ENCODE peak calls at places on chromosome 16, in eight cellular contexts. I is heart left ventricle, U is uterus, P is ovary, T is adrenal gland, E is tibial nerve, W is Peyer's patch, R is HCT116. Y is an unnamed sample.

GRCh38 chr16:47627056-47627455 is 165.9 kb downstream of the PHKB start:
- DNase-seq in I (no peak), U (no peak), P (no peak), T (no peak), E (no peak), W (no peak), R (no peak), Y (no peak)

GRCh38 chr16:11004351-11004750 is 60.0 kb downstream of the CLEC16A start:
- DNase-seq in I (no peak), U (no peak), P (no peak), T (no peak), E (no peak), W (no peak), R (no peak), Y (no peak)

GRCh38 chr16:10250137-10250850 is 68.1 kb upstream of the GRIN2A start:
- DNase-seq in I (no peak), U (no peak), P (no peak), T (peak; percentile 72), E (no peak), W (no peak), R (peak; percentile 7), Y (peak; percentile 13)

GRCh38 chr16:5428932-5429331 is 331.3 kb upstream of the EEF2KMT start:
- DNase-seq in I (no peak), U (no peak), P (no peak), T (no peak), E (no peak), W (no peak), R (no peak), Y (no peak)

GRCh38 chr16:60107467-60107866 is 1373.4 kb upstream of the GOT2 start:
- DNase-seq in I (peak; percentile 22), U (no peak), P (no peak), T (no peak), E (no peak), W (no peak), R (no peak), Y (no peak)

GRCh38 chr16:21167360-21167759 is 8.9 kb downstream of the LDAF1 start:
- DNase-seq in I (no peak), U (no peak), P (no peak), T (no peak), E (no peak), W (no peak), R (peak; percentile 28), Y (no peak)

GRCh38 chr16:10519929-10520868 is 60.2 kb downstream of the EMP2 start:
- DNase-seq in I (no peak), U (no peak), P (no peak), T (no peak), E (no peak), W (no peak), R (no peak), Y (peak; percentile 56)

GRCh38 chr16:88350922-88351321 is 31.8 kb upstream of the ZNF469 start:
- DNase-seq in I (no peak), U (no peak), P (no peak), T (no peak), E (no peak), W (no peak), R (no peak), Y (no peak)

GRCh38 chr16:27127293-27127692 is 60.6 kb downstream of the C16orf82 start:
- DNase-seq in I (no peak), U (no peak), P (no peak), T (no peak), E (no peak), W (no peak), R (no peak), Y (no peak)

GRCh38 chr16:14151256-14152030 is 80.3 kb downstream of the MRTFB start:
- DNase-seq in I (peak; percentile 17), U (no peak), P (no peak), T (no peak), E (no peak), W (no peak), R (no peak), Y (no peak)

GRCh38 chr16:31472559-31473203 is 729 bp downstream of the TGFB1I1 start:
- DNase-seq in I (peak; percentile 90), U (peak; percentile 97), P (peak; percentile 97), T (peak; percentile 94), E (peak; percentile 84), W (peak; percentile 86), R (peak; percentile 90), Y (peak; percentile 82)

GRCh38 chr16:66605177-66605999 is 884 bp downstream of the CMTM3 start:
- DNase-seq in I (peak; percentile 75), U (peak; percentile 69), P (peak; percentile 73), T (peak; percentile 59), E (peak; percentile 40), W (peak; percentile 64), R (no peak), Y (peak; percentile 29)

GRCh38 chr16:70253291-70254094 is 1.8 kb upstream of the EXOSC6 start:
- DNase-seq in I (no peak), U (no peak), P (no peak), T (peak; percentile 37), E (peak; percentile 18), W (no peak), R (peak; percentile 28), Y (peak; percentile 29)

GRCh38 chr16:19967963-19968362 is 83.3 kb upstream of the GPRC5B start:
- DNase-seq in I (no peak), U (no peak), P (no peak), T (no peak), E (no peak), W (no peak), R (no peak), Y (no peak)

GRCh38 chr16:79573071-79573470 is 27.5 kb downstream of the MAF start:
- DNase-seq in I (no peak), U (no peak), P (no peak), T (no peak), E (no peak), W (no peak), R (no peak), Y (no peak)

GRCh38 chr16:79571065-79571697 is 29.4 kb downstream of the MAF start:
- DNase-seq in I (peak; percentile 26), U (peak; percentile 66), P (peak; percentile 50), T (no peak), E (no peak), W (no peak), R (no peak), Y (peak; percentile 19)

GRCh38 chr16:79573881-79574280 is 26.7 kb downstream of the MAF start:
- DNase-seq in I (no peak), U (no peak), P (no peak), T (no peak), E (no peak), W (no peak), R (no peak), Y (no peak)

GRCh38 chr16:79571753-79572544 is 28.6 kb downstream of the MAF start:
- DNase-seq in I (no peak), U (no peak), P (no peak), T (no peak), E (no peak), W (no peak), R (no peak), Y (no peak)
- H3K4me3 ChIP-seq in I (peak overlapping the region; percentile 49), U (peak overlapping the region; percentile 27), P (no peak overlapping the region), T (peak overlapping the region; percentile 44), E (peak overlapping the region; percentile 16), W (no peak overlapping the region), R (no peak overlapping the region), Y (no peak overlapping the region)

DNA sequence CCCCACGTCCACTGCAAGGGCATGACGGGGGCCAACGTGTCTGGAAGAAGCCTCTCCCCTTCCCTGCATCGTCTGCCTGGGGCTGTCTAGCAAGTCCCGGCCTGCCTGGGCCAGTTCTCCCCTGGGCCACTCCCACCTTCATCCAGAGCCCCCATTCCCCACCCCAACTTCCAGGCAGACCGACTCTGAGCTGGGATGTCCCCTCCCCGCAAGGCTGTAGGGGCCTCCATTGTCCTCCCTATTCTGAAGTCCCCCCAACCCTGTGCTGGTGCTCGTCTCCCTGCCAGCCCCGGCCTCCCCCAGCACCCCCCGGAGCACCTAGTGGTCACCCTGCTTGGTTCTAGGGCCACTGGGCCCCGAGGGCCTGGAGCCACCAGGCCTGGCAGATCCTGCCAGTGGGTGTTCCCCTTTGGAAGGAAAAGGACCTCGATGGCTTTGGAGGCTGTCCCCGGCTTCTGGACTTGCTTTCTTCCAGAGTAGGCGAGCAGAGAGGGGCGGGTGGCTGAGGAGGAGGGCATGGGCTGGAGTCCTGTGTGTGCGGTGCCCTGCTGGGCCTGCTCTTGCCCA is 4.8 kb downstream of the GLIS2 start:
- DNase-seq in I (no peak), U (no peak), P (no peak), T (no peak), E (no peak), W (no peak), R (no peak), Y (no peak)
- H3K27ac ChIP-seq in I (peak overlapping the region; percentile 55), U (peak overlapping the region; percentile 96), P (peak overlapping the region; percentile 97), T (peak overlapping the region; percentile 49), E (peak overlapping the region; percentile 23), W (no peak overlapping the region), R (peak overlapping the region; percentile 12), Y (peak overlapping the region; percentile 90)

GRCh38 chr16:72043539-72043938 is 10.8 kb upstream of the HP start:
- DNase-seq in I (no peak), U (no peak), P (no peak), T (no peak), E (no peak), W (no peak), R (no peak), Y (no peak)

GRCh38 chr16:72049110-72049509 is 5.2 kb upstream of the HP start:
- DNase-seq in I (no peak), U (no peak), P (no peak), T (no peak), E (no peak), W (no peak), R (no peak), Y (no peak)

GRCh38 chr16:72042157-72042660 is 12.1 kb upstream of the HP start:
- DNase-seq in I (no peak), U (peak; percentile 35), P (no peak), T (no peak), E (no peak), W (no peak), R (no peak), Y (peak; percentile 69)

GRCh38 chr16:72043058-72043457 is 11.2 kb upstream of the HP start:
- DNase-seq in I (no peak), U (no peak), P (no peak), T (no peak), E (no peak), W (no peak), R (no peak), Y (no peak)

GRCh38 chr16:72044825-72045359 is 9.4 kb upstream of the HP start:
- DNase-seq in I (no peak), U (no peak), P (no peak), T (no peak), E (no peak), W (no peak), R (no peak), Y (no peak)
- TF ChIP-seq POLR2A in I (no peak), U (no peak), P (no peak), T (no peak), E (no peak), W (no peak), R (no peak), Y (no peak)

DNA sequence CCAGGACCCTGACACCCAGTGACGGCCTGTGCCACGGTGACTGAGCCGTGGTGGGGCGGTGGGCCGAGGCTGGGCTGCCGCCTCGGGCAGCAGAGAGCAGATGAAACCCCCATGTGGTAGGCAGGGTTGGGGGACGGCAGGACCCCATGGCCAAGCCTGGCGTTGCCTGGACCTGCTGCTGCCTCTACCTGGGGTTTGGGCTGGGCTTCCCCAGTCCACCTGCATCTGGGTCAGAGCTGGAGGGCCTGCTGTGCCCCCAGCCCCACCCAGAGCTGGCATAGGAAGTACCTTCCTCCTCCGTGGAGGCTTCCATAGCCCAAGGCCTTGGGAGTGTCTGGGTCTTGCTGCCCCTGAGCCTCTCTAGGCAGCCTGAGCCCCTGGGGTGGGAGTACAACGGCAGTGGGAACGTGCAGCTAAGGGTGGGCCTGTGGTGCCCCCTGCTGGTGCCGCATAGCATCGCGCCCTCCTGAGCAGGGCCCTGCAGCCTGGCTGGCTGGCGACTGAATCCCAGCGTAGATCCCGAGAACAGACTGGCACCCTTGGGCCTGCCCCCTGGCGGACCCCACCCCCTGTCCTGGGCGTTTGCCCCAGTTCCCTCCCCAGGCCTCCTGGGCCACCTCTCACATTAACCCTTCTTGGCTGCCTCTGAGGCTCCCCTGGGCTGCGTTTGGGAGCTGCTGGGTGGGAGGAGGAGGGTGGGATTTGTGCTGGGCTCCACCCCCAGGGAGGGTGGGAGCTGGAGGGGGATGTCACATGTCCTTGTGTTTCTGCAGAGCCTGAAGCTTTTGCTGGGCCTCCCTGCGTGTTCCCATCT is 12.6 kb upstream of the ATP6V0C start:
- DNase-seq in I (peak; percentile 81), U (peak; percentile 85), P (peak; percentile 87), T (peak; percentile 80), E (peak; percentile 86), W (peak; percentile 89), R (no peak), Y (peak; percentile 83)
- H3K4me3 ChIP-seq in I (peak overlapping the region; percentile 47), U (peak overlapping the region; percentile 20), P (peak overlapping the region; percentile 1), T (peak overlapping the region; percentile 24), E (peak overlapping the region; percentile 2), W (no peak overlapping the region), R (no peak overlapping the region), Y (no peak overlapping the region)

Y was measured in body of pancreas.